ENCODE peak calls at places on chromosomes 11 and 22, in ten cellular contexts. I, C, Q, T, F, H, O, U, L and A are unnamed samples.

GRCh38 chr11:49208006-49208721 is at the start of gene FOLH1:
- DNase-seq in I (no peak), O (peak; percentile 6), T (no peak), Q (peak; percentile 2), L (peak; percentile 13), F (peak; percentile 0), U (peak; percentile 24), H (no peak), C (peak; percentile 60), A (no peak)

GRCh38 chr11:13876423-13876822 is 86.1 kb upstream of the SPON1 start:
- DNase-seq in Q (no peak), C (no peak), F (no peak), U (no peak), I (no peak), L (no peak), T (no peak), O (no peak), H (no peak), A (no peak)

GRCh38 chr11:2885017-2885675 is 429 bp downstream of the CDKN1C start:
- DNase-seq in L (peak; percentile 78), Q (peak; percentile 53), H (no peak), U (peak; percentile 64), I (no peak), F (no peak), C (no peak), T (peak; percentile 44), O (peak; percentile 66), A (peak; percentile 26)

GRCh38 chr11:130431806-130432205 is 3.4 kb upstream of the ADAMTS8 start:
- DNase-seq in O (no peak), C (no peak), I (no peak), T (no peak), F (no peak), L (no peak), U (no peak), Q (no peak), H (no peak), A (no peak)

GRCh38 chr22:23180301-23180892 is at the start of gene BCR:
- DNase-seq in C (peak; percentile 72), H (no peak), F (peak; percentile 56), I (peak; percentile 18), O (peak; percentile 67), L (peak; percentile 92), Q (peak; percentile 70), T (peak; percentile 48), U (peak; percentile 79), A (peak; percentile 62)

GRCh38 chr11:112620621-112621394 is 340.4 kb upstream of the NCAM1 start:
- DNase-seq in T (no peak), U (no peak), F (no peak), L (no peak), I (no peak), C (no peak), H (no peak), O (no peak), Q (no peak), A (no peak)

GRCh38 chr11:111408789-111409727 is 30.0 kb upstream of the POU2AF1 start:
- DNase-seq in C (peak; percentile 16), L (no peak), T (no peak), O (no peak), F (no peak), U (no peak), I (no peak), H (no peak), Q (no peak), A (no peak)

GRCh38 chr11:8230921-8231847 is 32.5 kb downstream of the LMO1 start:
- DNase-seq in C (no peak), L (no peak), Q (no peak), F (no peak), U (no peak), H (no peak), I (no peak), T (no peak), O (no peak), A (no peak)

GRCh38 chr11:45025716-45026492 is 75.2 kb upstream of the TP53I11 start:
- DNase-seq in F (no peak), L (peak; percentile 17), Q (peak; percentile 19), T (no peak), C (peak; percentile 60), O (no peak), U (peak; percentile 68), H (no peak), I (no peak), A (no peak)

GRCh38 chr22:46738961-46739870 is 1.2 kb upstream of the CERK start:
- DNase-seq in T (no peak), F (no peak), Q (peak; percentile 72), H (no peak), L (no peak), U (peak; percentile 49), C (peak; percentile 83), O (peak; percentile 45), I (peak; percentile 57), A (peak; percentile 85)